ENCODE peak calls at places on chromosome 4, in four cellular contexts. One of them, this sample, is unnamed.
A peak's percentile ranks its signal among the peaks of the same experiment; 100 is the strongest.

GRCh38 chr4:89438102-89438831 is 130.7 kb upstream of the GPRIN3 start:
- DNase-seq in mammary epithelial cell: peak; percentile 44
- DNase-seq in NCI-H748 treated with DMSO at 0.1 percent for 48 hours: no peak
- DNase-seq in activated gamma-delta T cell treated with Interleukin-2 at 50 U/mL for 16 hours: peak; percentile 33
- DNase-seq in this sample: peak; percentile 35

GRCh38 chr4:24210332-24210902 is 320.6 kb upstream of the PPARGC1A start:
- DNase-seq in mammary epithelial cell: peak; percentile 4
- DNase-seq in NCI-H748 treated with DMSO at 0.1 percent for 48 hours: no peak
- DNase-seq in activated gamma-delta T cell treated with Interleukin-2 at 50 U/mL for 16 hours: no peak
- DNase-seq in this sample: peak; percentile 58

GRCh38 chr4:7936963-7937362 is 2.7 kb downstream of the AFAP1 start:
- DNase-seq in mammary epithelial cell: no peak
- DNase-seq in NCI-H748 treated with DMSO at 0.1 percent for 48 hours: no peak
- DNase-seq in activated gamma-delta T cell treated with Interleukin-2 at 50 U/mL for 16 hours: no peak
- DNase-seq in this sample: no peak

GRCh38 chr4:151173751-151174325 is 74.4 kb downstream of the RPS3A start:
- DNase-seq in mammary epithelial cell: no peak
- DNase-seq in NCI-H748 treated with DMSO at 0.1 percent for 48 hours: no peak
- DNase-seq in activated gamma-delta T cell treated with Interleukin-2 at 50 U/mL for 16 hours: no peak
- DNase-seq in this sample: no peak

GRCh38 chr4:182872886-182873285 is 44.3 kb downstream of the DCTD start:
- DNase-seq in mammary epithelial cell: no peak
- DNase-seq in NCI-H748 treated with DMSO at 0.1 percent for 48 hours: no peak
- DNase-seq in activated gamma-delta T cell treated with Interleukin-2 at 50 U/mL for 16 hours: no peak
- DNase-seq in this sample: no peak

GRCh38 chr4:140996757-140997156 is 136.5 kb downstream of the RNF150 start:
- DNase-seq in mammary epithelial cell: no peak
- DNase-seq in NCI-H748 treated with DMSO at 0.1 percent for 48 hours: no peak
- DNase-seq in activated gamma-delta T cell treated with Interleukin-2 at 50 U/mL for 16 hours: no peak
- DNase-seq in this sample: peak; percentile 2

GRCh38 chr4:88054909-88055308 is 47.5 kb downstream of the PKD2 start:
- DNase-seq in mammary epithelial cell: peak; percentile 39
- DNase-seq in NCI-H748 treated with DMSO at 0.1 percent for 48 hours: no peak
- DNase-seq in activated gamma-delta T cell treated with Interleukin-2 at 50 U/mL for 16 hours: no peak
- DNase-seq in this sample: peak; percentile 14

GRCh38 chr4:161762796-161763195 is 401.0 kb downstream of the FSTL5 start:
- DNase-seq in mammary epithelial cell: peak; percentile 58
- DNase-seq in NCI-H748 treated with DMSO at 0.1 percent for 48 hours: no peak
- DNase-seq in activated gamma-delta T cell treated with Interleukin-2 at 50 U/mL for 16 hours: no peak
- DNase-seq in this sample: no peak

GRCh38 chr4:132332932-132333722 is 816.0 kb upstream of the PCDH10 start:
- DNase-seq in mammary epithelial cell: peak; percentile 12
- DNase-seq in NCI-H748 treated with DMSO at 0.1 percent for 48 hours: no peak
- DNase-seq in activated gamma-delta T cell treated with Interleukin-2 at 50 U/mL for 16 hours: no peak
- DNase-seq in this sample: peak; percentile 1

GRCh38 chr4:53644607-53645006 is 53.3 kb upstream of the LNX1 start:
- DNase-seq in mammary epithelial cell: peak; percentile 84
- DNase-seq in NCI-H748 treated with DMSO at 0.1 percent for 48 hours: no peak
- DNase-seq in activated gamma-delta T cell treated with Interleukin-2 at 50 U/mL for 16 hours: no peak
- DNase-seq in this sample: no peak

GRCh38 chr4:147928400-147928799 is 196.5 kb downstream of the ARHGAP10 start:
- DNase-seq in mammary epithelial cell: no peak
- DNase-seq in NCI-H748 treated with DMSO at 0.1 percent for 48 hours: no peak
- DNase-seq in activated gamma-delta T cell treated with Interleukin-2 at 50 U/mL for 16 hours: no peak
- DNase-seq in this sample: no peak

GRCh38 chr4:164765096-164765495 is 11.2 kb downstream of the SMIM31 start:
- DNase-seq in mammary epithelial cell: no peak
- DNase-seq in NCI-H748 treated with DMSO at 0.1 percent for 48 hours: no peak
- DNase-seq in activated gamma-delta T cell treated with Interleukin-2 at 50 U/mL for 16 hours: no peak
- DNase-seq in this sample: no peak

GRCh38 chr4:55491486-55491885 is 55.2 kb downstream of the CLOCK start:
- DNase-seq in mammary epithelial cell: no peak
- DNase-seq in NCI-H748 treated with DMSO at 0.1 percent for 48 hours: no peak
- DNase-seq in activated gamma-delta T cell treated with Interleukin-2 at 50 U/mL for 16 hours: no peak
- DNase-seq in this sample: no peak

GRCh38 chr4:37885496-37885895 is 5.4 kb upstream of the TBC1D1 start:
- DNase-seq in mammary epithelial cell: no peak
- DNase-seq in NCI-H748 treated with DMSO at 0.1 percent for 48 hours: no peak
- DNase-seq in activated gamma-delta T cell treated with Interleukin-2 at 50 U/mL for 16 hours: no peak
- DNase-seq in this sample: no peak

GRCh38 chr4:144801731-144802130 is 155.8 kb downstream of the HHIP start:
- DNase-seq in mammary epithelial cell: no peak
- DNase-seq in NCI-H748 treated with DMSO at 0.1 percent for 48 hours: no peak
- DNase-seq in activated gamma-delta T cell treated with Interleukin-2 at 50 U/mL for 16 hours: no peak
- DNase-seq in this sample: peak; percentile 49

GRCh38 chr4:53548662-53549061 is 42.6 kb downstream of the LNX1 start:
- DNase-seq in mammary epithelial cell: no peak
- DNase-seq in NCI-H748 treated with DMSO at 0.1 percent for 48 hours: no peak
- DNase-seq in activated gamma-delta T cell treated with Interleukin-2 at 50 U/mL for 16 hours: no peak
- DNase-seq in this sample: no peak

GRCh38 chr4:7217453-7218310 is 25.3 kb downstream of the SORCS2 start:
- DNase-seq in mammary epithelial cell: peak; percentile 46
- DNase-seq in NCI-H748 treated with DMSO at 0.1 percent for 48 hours: no peak
- DNase-seq in activated gamma-delta T cell treated with Interleukin-2 at 50 U/mL for 16 hours: no peak
- DNase-seq in this sample: peak; percentile 75

GRCh38 chr4:140233811-140234696 is 80.1 kb upstream of the MAML3 start:
- DNase-seq in mammary epithelial cell: no peak
- DNase-seq in NCI-H748 treated with DMSO at 0.1 percent for 48 hours: no peak
- DNase-seq in activated gamma-delta T cell treated with Interleukin-2 at 50 U/mL for 16 hours: no peak
- DNase-seq in this sample: no peak

GRCh38 chr4:149765630-149766029 is 50.0 kb downstream of the IQCM start:
- DNase-seq in mammary epithelial cell: peak; percentile 75
- DNase-seq in NCI-H748 treated with DMSO at 0.1 percent for 48 hours: no peak
- DNase-seq in activated gamma-delta T cell treated with Interleukin-2 at 50 U/mL for 16 hours: no peak
- DNase-seq in this sample: peak; percentile 64

GRCh38 chr4:145843148-145843547 is 95.5 kb downstream of the ZNF827 start:
- DNase-seq in mammary epithelial cell: peak; percentile 54
- DNase-seq in NCI-H748 treated with DMSO at 0.1 percent for 48 hours: no peak
- DNase-seq in activated gamma-delta T cell treated with Interleukin-2 at 50 U/mL for 16 hours: no peak
- DNase-seq in this sample: peak; percentile 66

GRCh38 chr4:128481752-128482480 is 194.3 kb upstream of the PGRMC2 start:
- DNase-seq in mammary epithelial cell: no peak
- DNase-seq in NCI-H748 treated with DMSO at 0.1 percent for 48 hours: no peak
- DNase-seq in activated gamma-delta T cell treated with Interleukin-2 at 50 U/mL for 16 hours: no peak
- DNase-seq in this sample: no peak

GRCh38 chr4:40335508-40335860 is 351 bp downstream of the CHRNA9 start:
- DNase-seq in mammary epithelial cell: no peak
- DNase-seq in NCI-H748 treated with DMSO at 0.1 percent for 48 hours: no peak
- DNase-seq in activated gamma-delta T cell treated with Interleukin-2 at 50 U/mL for 16 hours: no peak
- DNase-seq in this sample: no peak

GRCh38 chr4:89254847-89255246 is 52.8 kb downstream of the GPRIN3 start:
- DNase-seq in mammary epithelial cell: peak; percentile 17
- DNase-seq in NCI-H748 treated with DMSO at 0.1 percent for 48 hours: no peak
- DNase-seq in activated gamma-delta T cell treated with Interleukin-2 at 50 U/mL for 16 hours: peak; percentile 43
- DNase-seq in this sample: peak; percentile 3

This sample was measured in NCI-H226.